ENCODE peak calls at places on chromosomes 5 and 9, in six cellular contexts. One of them, this sample, is unnamed.

GRCh38 chr5:150616506-150616905 is 24.0 kb upstream of the SYNPO start:
- DNase-seq in uterus: no peak
- DNase-seq in fibroblast of mammary gland: no peak
- DNase-seq in lower leg skin: no peak
- DNase-seq in stomach: no peak
- DNase-seq in foreskin fibroblast: no peak
- DNase-seq in this sample: no peak

GRCh38 chr5:150465926-150466325 is 16.4 kb upstream of the RPS14 start:
- DNase-seq in lower leg skin: no peak
- DNase-seq in stomach: no peak
- DNase-seq in fibroblast of mammary gland: no peak
- DNase-seq in uterus: no peak
- DNase-seq in foreskin fibroblast: no peak
- DNase-seq in this sample: no peak

GRCh38 chr5:102596113-102596512 is 97.3 kb upstream of the SLCO6A1 start:
- DNase-seq in foreskin fibroblast: no peak
- DNase-seq in fibroblast of mammary gland: no peak
- DNase-seq in lower leg skin: no peak
- DNase-seq in stomach: no peak
- DNase-seq in uterus: no peak
- DNase-seq in this sample: no peak

GRCh38 chr5:109324941-109325340 is 84.8 kb downstream of the PJA2 start:
- DNase-seq in foreskin fibroblast: no peak
- DNase-seq in fibroblast of mammary gland: no peak
- DNase-seq in lower leg skin: no peak
- DNase-seq in uterus: peak
- DNase-seq in stomach: no peak
- DNase-seq in this sample: no peak

GRCh38 chr9:137428841-137429545 is 5.8 kb downstream of the NOXA1 start:
- DNase-seq in fibroblast of mammary gland: no peak
- DNase-seq in uterus: no peak
- DNase-seq in foreskin fibroblast: no peak
- DNase-seq in stomach: peak
- DNase-seq in lower leg skin: peak
- DNase-seq in this sample: no peak

GRCh38 chr5:58094031-58094430 is 365.9 kb downstream of the PLK2 start:
- DNase-seq in fibroblast of mammary gland: peak
- DNase-seq in foreskin fibroblast: peak
- DNase-seq in uterus: no peak
- DNase-seq in stomach: no peak
- DNase-seq in lower leg skin: no peak
- DNase-seq in this sample: no peak

GRCh38 chr5:124544366-124545055 is 201.9 kb downstream of the ZNF608 start:
- DNase-seq in fibroblast of mammary gland: peak
- DNase-seq in uterus: no peak
- DNase-seq in stomach: no peak
- DNase-seq in foreskin fibroblast: peak
- DNase-seq in lower leg skin: no peak
- DNase-seq in this sample: no peak

GRCh38 chr5:149646564-149646963 is 65.3 kb downstream of the ARHGEF37 start:
- DNase-seq in uterus: no peak
- DNase-seq in foreskin fibroblast: no peak
- DNase-seq in stomach: no peak
- DNase-seq in fibroblast of mammary gland: peak
- DNase-seq in lower leg skin: peak
- DNase-seq in this sample: no peak

GRCh38 chr9:132702254-132702653 is 32.0 kb downstream of the GTF3C4 start:
- DNase-seq in foreskin fibroblast: no peak
- DNase-seq in stomach: no peak
- DNase-seq in lower leg skin: no peak
- DNase-seq in uterus: no peak
- DNase-seq in fibroblast of mammary gland: no peak
- DNase-seq in this sample: no peak

GRCh38 chr5:150508021-150508640 is at the start of gene NDST1:
- DNase-seq in uterus: no peak
- DNase-seq in fibroblast of mammary gland: no peak
- DNase-seq in stomach: no peak
- DNase-seq in foreskin fibroblast: no peak
- DNase-seq in lower leg skin: no peak
- DNase-seq in this sample: no peak

GRCh38 chr9:113343732-113344231 is 3.7 kb upstream of the WDR31 start:
- DNase-seq in lower leg skin: peak
- DNase-seq in foreskin fibroblast: peak
- DNase-seq in fibroblast of mammary gland: peak
- DNase-seq in stomach: peak
- DNase-seq in uterus: peak
- DNase-seq in this sample: peak

GRCh38 chr5:56200856-56201638 is 32.1 kb downstream of the ANKRD55 start:
- DNase-seq in lower leg skin: no peak
- DNase-seq in stomach: peak
- DNase-seq in uterus: peak
- DNase-seq in foreskin fibroblast: peak
- DNase-seq in fibroblast of mammary gland: peak
- DNase-seq in this sample: peak

GRCh38 chr9:128587453-128587852 is 35.1 kb downstream of the SPTAN1 start:
- DNase-seq in foreskin fibroblast: no peak
- DNase-seq in lower leg skin: no peak
- DNase-seq in uterus: no peak
- DNase-seq in stomach: no peak
- DNase-seq in fibroblast of mammary gland: no peak
- DNase-seq in this sample: no peak

GRCh38 chr5:69512740-69513260 is 20.2 kb downstream of the OCLN start:
- DNase-seq in fibroblast of mammary gland: peak
- DNase-seq in foreskin fibroblast: peak
- DNase-seq in lower leg skin: no peak
- DNase-seq in stomach: no peak
- DNase-seq in uterus: no peak
- DNase-seq in this sample: no peak

GRCh38 chr9:96453625-96454024 is 3.7 kb downstream of the HABP4 start:
- DNase-seq in stomach: no peak
- DNase-seq in uterus: no peak
- DNase-seq in lower leg skin: no peak
- DNase-seq in fibroblast of mammary gland: peak
- DNase-seq in foreskin fibroblast: peak
- DNase-seq in this sample: no peak

GRCh38 chr9:81635526-81636279 is 53.6 kb downstream of the TLE1 start:
- DNase-seq in stomach: no peak
- DNase-seq in foreskin fibroblast: peak
- DNase-seq in fibroblast of mammary gland: peak
- DNase-seq in lower leg skin: no peak
- DNase-seq in uterus: no peak
- DNase-seq in this sample: peak

GRCh38 chr9:12774861-12775367 is at the start of gene LURAP1L:
- DNase-seq in uterus: peak
- DNase-seq in fibroblast of mammary gland: peak
- DNase-seq in lower leg skin: no peak
- DNase-seq in stomach: peak
- DNase-seq in foreskin fibroblast: peak
- DNase-seq in this sample: peak

GRCh38 chr9:28774433-28775029 is 1201.2 kb upstream of the C9orf72 start:
- DNase-seq in fibroblast of mammary gland: peak
- DNase-seq in foreskin fibroblast: peak
- DNase-seq in lower leg skin: no peak
- DNase-seq in stomach: no peak
- DNase-seq in uterus: no peak
- DNase-seq in this sample: no peak

GRCh38 chr9:546797-547223 is 294.7 kb upstream of the DMRT1 start:
- DNase-seq in fibroblast of mammary gland: peak
- DNase-seq in uterus: peak
- DNase-seq in foreskin fibroblast: peak
- DNase-seq in stomach: no peak
- DNase-seq in lower leg skin: no peak
- DNase-seq in this sample: no peak

GRCh38 chr5:139653616-139654015 is 5.5 kb downstream of the CXXC5 start:
- DNase-seq in fibroblast of mammary gland: no peak
- DNase-seq in stomach: no peak
- DNase-seq in lower leg skin: no peak
- DNase-seq in uterus: no peak
- DNase-seq in foreskin fibroblast: no peak
- DNase-seq in this sample: no peak

GRCh38 chr9:83596899-83597504 is 25.9 kb upstream of the IDNK start:
- DNase-seq in fibroblast of mammary gland: peak
- DNase-seq in lower leg skin: no peak
- DNase-seq in foreskin fibroblast: peak
- DNase-seq in stomach: no peak
- DNase-seq in uterus: no peak
- DNase-seq in this sample: no peak

GRCh38 chr5:37424441-37424840 is 45.3 kb downstream of the WDR70 start:
- DNase-seq in stomach: no peak
- DNase-seq in fibroblast of mammary gland: no peak
- DNase-seq in lower leg skin: no peak
- DNase-seq in uterus: no peak
- DNase-seq in foreskin fibroblast: no peak
- DNase-seq in this sample: no peak

GRCh38 chr5:140806834-140807775 is at the start of gene PCDHA4:
- DNase-seq in fibroblast of mammary gland: peak
- DNase-seq in lower leg skin: peak
- DNase-seq in foreskin fibroblast: peak
- DNase-seq in stomach: no peak
- DNase-seq in uterus: peak
- DNase-seq in this sample: no peak

GRCh38 chr5:80181618-80182211 is 74.1 kb downstream of the SERINC5 start:
- DNase-seq in fibroblast of mammary gland: peak
- DNase-seq in uterus: peak
- DNase-seq in foreskin fibroblast: peak
- DNase-seq in lower leg skin: no peak
- DNase-seq in stomach: peak
- DNase-seq in this sample: no peak

GRCh38 chr5:135455876-135456237 is 3.7 kb upstream of the TIFAB start:
- DNase-seq in uterus: no peak
- DNase-seq in lower leg skin: peak
- DNase-seq in foreskin fibroblast: no peak
- DNase-seq in stomach: no peak
- DNase-seq in fibroblast of mammary gland: no peak
- DNase-seq in this sample: no peak

GRCh38 chr5:135458921-135459331 is 6.8 kb upstream of the TIFAB start:
- DNase-seq in uterus: no peak
- DNase-seq in fibroblast of mammary gland: peak
- DNase-seq in foreskin fibroblast: peak
- DNase-seq in lower leg skin: no peak
- DNase-seq in stomach: peak
- DNase-seq in this sample: no peak

GRCh38 chr5:135458356-135458755 is 6.2 kb upstream of the TIFAB start:
- DNase-seq in fibroblast of mammary gland: no peak
- DNase-seq in stomach: no peak
- DNase-seq in lower leg skin: no peak
- DNase-seq in foreskin fibroblast: peak
- DNase-seq in uterus: no peak
- DNase-seq in this sample: no peak

GRCh38 chr5:135456238-135457099 is 4.3 kb upstream of the TIFAB start:
- DNase-seq in fibroblast of mammary gland: peak
- DNase-seq in uterus: no peak
- DNase-seq in stomach: peak
- DNase-seq in lower leg skin: peak
- DNase-seq in foreskin fibroblast: peak
- DNase-seq in this sample: no peak

DNA sequence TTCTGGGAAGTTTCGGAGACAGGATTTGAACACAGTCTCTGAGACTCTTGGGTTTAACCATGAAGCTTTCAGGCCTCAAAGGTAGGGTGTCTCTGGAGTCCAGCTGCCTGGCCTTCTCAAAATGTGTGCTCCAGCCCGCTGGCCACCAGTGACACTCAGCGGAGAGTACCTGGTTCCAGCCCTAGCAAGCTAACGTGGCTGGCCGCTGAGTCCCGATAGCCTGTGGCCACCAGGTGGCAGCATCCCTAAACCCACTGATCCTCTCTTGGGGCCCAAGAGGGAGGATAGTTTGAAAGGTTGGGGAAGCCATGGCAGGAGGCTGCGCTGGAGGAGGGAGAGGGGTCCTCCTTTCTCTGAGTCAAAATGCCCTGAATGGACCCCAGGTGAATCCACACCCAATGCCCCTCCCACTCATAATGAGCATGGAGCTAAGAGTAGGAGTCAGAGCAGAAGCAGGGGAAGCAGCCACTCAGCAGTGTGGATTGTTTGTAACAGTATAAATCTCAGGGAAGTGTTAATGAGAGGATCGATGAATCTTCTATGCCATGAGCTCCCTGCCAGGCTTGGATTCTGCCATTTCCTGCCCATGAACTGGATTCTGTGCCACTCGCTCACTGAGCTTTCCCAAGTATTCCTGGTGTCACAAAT is 5.4 kb upstream of the TIFAB start:
- DNase-seq in lower leg skin: peak
- DNase-seq in fibroblast of mammary gland: peak
- DNase-seq in uterus: peak
- DNase-seq in stomach: peak
- DNase-seq in foreskin fibroblast: peak
- DNase-seq in this sample: no peak
- TF ChIP-seq CTCF in lower leg skin: no peak
- TF ChIP-seq CTCF in fibroblast of mammary gland: peak
- TF ChIP-seq CTCF in uterus: peak
- TF ChIP-seq CTCF in stomach: peak
- TF ChIP-seq CTCF in foreskin fibroblast: peak
- TF ChIP-seq CTCF in this sample: peak

GRCh38 chr5:160211352-160211751 is 18.0 kb upstream of the FABP6 start:
- DNase-seq in uterus: no peak
- DNase-seq in stomach: no peak
- DNase-seq in foreskin fibroblast: no peak
- DNase-seq in lower leg skin: no peak
- DNase-seq in fibroblast of mammary gland: no peak
- DNase-seq in this sample: no peak
- H3K4me3 ChIP-seq in uterus: no peak
- H3K4me3 ChIP-seq in stomach: no peak
- H3K4me3 ChIP-seq in foreskin fibroblast: no peak
- H3K4me3 ChIP-seq in lower leg skin: no peak
- H3K4me3 ChIP-seq in fibroblast of mammary gland: no peak
- H3K4me3 ChIP-seq in this sample: no peak

GRCh38 chr9:34046784-34047379 is 1.8 kb downstream of the UBAP2 start:
- DNase-seq in uterus: no peak
- DNase-seq in stomach: no peak
- DNase-seq in fibroblast of mammary gland: peak
- DNase-seq in foreskin fibroblast: peak
- DNase-seq in lower leg skin: no peak
- DNase-seq in this sample: no peak

GRCh38 chr9:34049630-34050384 is 1.1 kb upstream of the UBAP2 start:
- DNase-seq in lower leg skin: no peak
- DNase-seq in fibroblast of mammary gland: no peak
- DNase-seq in foreskin fibroblast: no peak
- DNase-seq in stomach: peak
- DNase-seq in uterus: no peak
- DNase-seq in this sample: no peak

GRCh38 chr9:34047864-34048729 is 590 bp downstream of the UBAP2 start:
- DNase-seq in foreskin fibroblast: peak
- DNase-seq in stomach: peak
- DNase-seq in uterus: peak
- DNase-seq in fibroblast of mammary gland: peak
- DNase-seq in lower leg skin: peak
- DNase-seq in this sample: no peak

GRCh38 chr9:34045903-34046302 is 2.8 kb downstream of the UBAP2 start:
- DNase-seq in lower leg skin: no peak
- DNase-seq in fibroblast of mammary gland: no peak
- DNase-seq in foreskin fibroblast: no peak
- DNase-seq in stomach: no peak
- DNase-seq in uterus: no peak
- DNase-seq in this sample: no peak

GRCh38 chr9:34048730-34049629 is at the start of gene UBAP2:
- DNase-seq in stomach: peak
- DNase-seq in uterus: peak
- DNase-seq in lower leg skin: peak
- DNase-seq in fibroblast of mammary gland: peak
- DNase-seq in foreskin fibroblast: peak
- DNase-seq in this sample: peak
- TF ChIP-seq CTCF in stomach: no peak
- TF ChIP-seq CTCF in uterus: no peak
- TF ChIP-seq CTCF in lower leg skin: no peak
- TF ChIP-seq CTCF in fibroblast of mammary gland: no peak
- TF ChIP-seq CTCF in foreskin fibroblast: no peak
- TF ChIP-seq CTCF in this sample: no peak

GRCh38 chr5:55160493-55161209 is 680 bp downstream of the GPX8 start:
- DNase-seq in uterus: peak
- DNase-seq in foreskin fibroblast: peak
- DNase-seq in lower leg skin: no peak
- DNase-seq in stomach: peak
- DNase-seq in fibroblast of mammary gland: peak
- DNase-seq in this sample: peak
- H3K4me3 ChIP-seq in uterus: peak
- H3K4me3 ChIP-seq in foreskin fibroblast: peak
- H3K4me3 ChIP-seq in lower leg skin: no peak
- H3K4me3 ChIP-seq in stomach: peak
- H3K4me3 ChIP-seq in fibroblast of mammary gland: peak
- H3K4me3 ChIP-seq in this sample: peak